ENCODE peak calls at places on chromosome 15, in seven cellular contexts. C is HCT116, F is SK-N-SH, M is HepG2, Y is K562, R is H1, G is GM12878. L is an unnamed sample.
A peak's percentile ranks its signal among the peaks of the same experiment; 100 is the strongest.

GRCh38 chr15:33201376-33202189 is 7.1 kb upstream of the FMN1 start:
- DNase-seq in G (peak; percentile 68), Y (no peak), F (peak; percentile 42), M (peak; percentile 76), R (peak; percentile 62), C (peak; percentile 95), L (peak; percentile 38)

GRCh38 chr15:66452971-66453580 is 44.5 kb downstream of the SNAPC5 start:
- DNase-seq in G (no peak), Y (no peak), C (no peak), R (no peak), M (peak; percentile 72), F (no peak), L (no peak)

GRCh38 chr15:65006876-65007275 is 17.2 kb upstream of the SPG21 start:
- DNase-seq in R (no peak), Y (no peak), C (no peak), G (no peak), F (no peak), M (no peak), L (no peak)

GRCh38 chr15:61974759-61975158 is 85.5 kb downstream of the VPS13C start:
- DNase-seq in F (no peak), C (peak; percentile 8), Y (no peak), R (no peak), G (no peak), M (no peak), L (peak; percentile 13)

GRCh38 chr15:23687143-23687470 is at the start of gene NDN:
- DNase-seq in Y (peak; percentile 68), C (no peak), F (peak; percentile 43), R (no peak), G (no peak), M (no peak), L (no peak)

GRCh38 chr15:100252779-100253417 is 88.9 kb downstream of the ADAMTS17 start:
- DNase-seq in C (no peak), M (no peak), G (no peak), Y (no peak), F (no peak), R (no peak), L (no peak)

GRCh38 chr15:70597056-70597603 is 166.2 kb downstream of the UACA start:
- DNase-seq in M (peak; percentile 46), Y (no peak), G (no peak), F (no peak), C (no peak), R (no peak), L (no peak)

GRCh38 chr15:41506796-41507341 is 6.8 kb downstream of the LTK start:
- DNase-seq in M (no peak), F (no peak), R (no peak), G (no peak), Y (no peak), C (no peak), L (peak; percentile 35)

GRCh38 chr15:100249096-100249815 is 92.5 kb downstream of the ADAMTS17 start:
- DNase-seq in M (no peak), C (no peak), R (no peak), Y (no peak), F (no peak), G (no peak), L (no peak)

GRCh38 chr15:52196891-52197290 is 5.7 kb upstream of the GNB5 start:
- DNase-seq in G (no peak), M (no peak), Y (no peak), R (no peak), F (no peak), C (no peak), L (no peak)

GRCh38 chr15:48486228-48486627 is 155.0 kb downstream of the DUT start:
- DNase-seq in F (no peak), G (peak; percentile 20), Y (no peak), R (no peak), C (no peak), M (no peak), L (no peak)

DNA sequence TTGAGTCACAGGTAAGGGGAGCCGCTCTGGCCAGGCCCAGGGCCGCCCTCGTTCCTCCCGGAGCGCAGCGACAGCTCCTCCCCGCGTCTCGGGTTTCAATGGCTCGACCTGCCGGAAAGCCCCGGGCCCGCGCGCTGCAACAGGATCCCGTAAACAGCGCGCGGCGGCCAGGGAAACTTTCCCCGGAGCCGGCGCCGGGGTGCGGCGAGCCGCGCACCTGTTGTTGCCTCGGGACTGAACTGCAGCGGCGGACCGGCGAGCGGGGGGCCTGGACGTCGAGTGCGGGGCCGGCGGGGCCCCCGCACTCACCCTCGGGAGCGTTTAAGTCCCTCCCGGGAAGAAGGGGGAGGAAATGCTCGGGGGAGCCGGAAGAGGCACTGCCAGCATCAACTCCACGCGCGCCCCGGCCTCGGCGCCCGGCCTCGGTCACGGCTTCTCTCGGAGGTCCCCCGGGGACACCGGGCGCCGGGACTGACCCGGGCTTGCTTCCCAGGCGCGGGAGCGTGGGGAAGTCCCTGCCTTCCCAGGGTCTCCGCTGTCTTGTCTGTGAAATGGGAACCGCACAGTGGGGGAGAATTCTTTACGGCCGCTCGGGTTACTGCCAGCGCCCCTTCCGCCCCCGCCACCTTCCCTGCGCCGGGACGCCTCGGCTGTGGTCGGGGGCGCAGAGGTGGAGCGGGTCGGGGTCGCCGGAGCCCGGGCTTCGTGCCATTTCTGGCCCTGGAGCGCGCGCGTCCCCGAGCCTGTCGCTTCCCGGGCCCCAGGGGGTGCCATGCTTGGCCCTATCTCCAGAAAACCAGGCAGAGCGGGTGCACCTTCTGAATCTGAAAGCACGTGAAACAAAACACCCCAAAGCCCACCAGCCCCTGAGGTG is 7.4 kb upstream of the PGPEP1L start:
- DNase-seq in Y (peak; percentile 53), G (no peak), C (peak; percentile 36), M (peak; percentile 28), F (peak; percentile 78), R (peak; percentile 49), L (peak; percentile 65)
- TF ChIP-seq JUND in Y (no peak), G (no peak), C (no peak), M (no peak), F (no peak), R (no peak), L (no peak)

GRCh38 chr15:98981851-98982722 is 25.5 kb downstream of the PGPEP1L start:
- DNase-seq in F (no peak), G (peak; percentile 94), M (no peak), C (no peak), R (no peak), Y (no peak), L (no peak)

GRCh38 chr15:98978153-98978552 is 29.4 kb downstream of the PGPEP1L start:
- DNase-seq in G (no peak), M (no peak), Y (no peak), R (no peak), C (no peak), F (no peak), L (no peak)

GRCh38 chr15:98980899-98981228 is 26.7 kb downstream of the PGPEP1L start:
- DNase-seq in Y (no peak), F (no peak), M (no peak), R (no peak), G (peak; percentile 63), C (no peak), L (no peak)

GRCh38 chr15:98983333-98983732 is 24.3 kb downstream of the PGPEP1L start:
- DNase-seq in Y (peak; percentile 31), M (no peak), C (no peak), G (no peak), F (no peak), R (no peak), L (peak; percentile 16)
- TF ChIP-seq JUND in Y (peak; percentile 57), M (no peak), C (peak; percentile 10), G (no peak), F (peak; percentile 46), R (no peak), L (no peak)

DNA sequence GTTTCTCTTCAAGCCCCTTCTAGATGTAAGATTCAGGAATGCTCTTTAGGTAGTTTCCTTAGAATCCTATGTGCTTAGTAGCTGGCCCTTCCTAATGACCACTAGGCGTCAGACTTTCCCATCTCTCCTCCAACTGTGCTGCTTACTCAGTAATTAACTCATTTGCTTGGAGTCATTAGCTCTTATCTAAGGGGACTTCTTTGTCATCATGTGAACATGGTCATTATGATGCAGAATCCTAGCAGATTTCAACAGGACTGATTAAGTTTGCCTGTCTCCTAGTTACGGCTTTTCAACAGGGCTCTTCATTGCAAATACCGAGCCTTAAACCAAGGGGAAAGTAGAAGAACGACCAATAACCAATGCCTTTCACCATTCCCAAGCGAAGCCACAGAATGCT is 46.4 kb downstream of the GJD2 start:
- DNase-seq in R (peak; percentile 15), Y (peak; percentile 50), G (no peak), C (peak; percentile 19), F (peak; percentile 50), M (peak; percentile 28), L (peak; percentile 39)
- TF ChIP-seq JUND in R (no peak), Y (peak; percentile 30), G (no peak), C (no peak), F (no peak), M (no peak), L (no peak)

GRCh38 chr15:57566840-57567239 is 24.9 kb upstream of the MYZAP start:
- DNase-seq in R (no peak), F (no peak), M (no peak), G (no peak), C (no peak), Y (no peak), L (no peak)
- TF ChIP-seq JUND in R (no peak), F (no peak), M (no peak), G (no peak), C (no peak), Y (no peak), L (no peak)

DNA sequence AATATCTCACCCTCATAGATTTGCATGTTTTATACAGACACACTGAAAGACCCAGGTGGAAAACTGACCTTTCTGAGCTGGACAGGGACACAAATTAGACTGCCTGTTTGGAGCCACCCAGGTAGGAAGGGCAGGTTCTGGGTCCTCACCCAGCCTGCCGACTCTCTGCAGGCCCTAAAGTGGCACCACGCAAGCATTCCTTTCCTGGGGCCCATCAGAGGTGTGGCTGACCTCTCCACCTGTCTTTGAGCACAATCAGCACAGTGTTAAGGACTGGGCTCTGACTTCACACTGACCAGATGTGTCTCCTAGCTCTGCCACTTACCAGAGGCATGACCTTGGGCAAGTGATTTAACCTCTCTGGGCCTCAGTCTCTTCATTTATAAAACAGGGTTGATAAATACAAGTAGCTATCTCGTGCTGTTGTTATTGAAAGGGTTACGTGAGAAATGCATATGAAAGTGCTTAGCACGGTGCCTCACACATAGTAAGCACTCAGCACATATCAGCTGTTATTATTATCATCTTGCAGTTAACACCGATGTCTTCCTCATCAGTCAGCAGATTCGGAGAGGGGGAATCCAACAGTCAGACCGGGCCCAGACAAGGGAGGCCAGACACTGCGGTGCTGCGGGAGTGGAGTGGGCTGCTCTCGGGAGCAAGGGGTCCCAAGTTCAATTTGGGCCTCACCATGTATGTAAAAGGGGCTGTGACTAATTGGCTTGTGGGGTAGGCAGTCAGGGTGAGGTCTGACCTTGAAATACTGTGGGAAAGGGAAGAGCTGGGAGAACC is 2.0 kb upstream of the TBC1D2B start:
- DNase-seq in M (no peak), F (no peak), G (no peak), C (no peak), R (no peak), Y (no peak), L (no peak)
- TF ChIP-seq JUND in M (no peak), F (no peak), G (no peak), C (no peak), R (no peak), Y (no peak), L (no peak)

GRCh38 chr15:74545776-74546656 is 5.0 kb downstream of the ARID3B start:
- DNase-seq in Y (peak; percentile 94), M (peak; percentile 93), G (peak; percentile 77), F (peak; percentile 94), R (no peak), C (peak; percentile 93), L (no peak)
- TF ChIP-seq JUND in Y (peak; percentile 97), M (peak; percentile 87), G (no peak), F (peak; percentile 86), R (no peak), C (peak; percentile 89), L (no peak)